ENCODE peak calls at places on chromosomes 11 and 22, in eight cellular contexts. S is SK-N-SH; C is stimulated activated CD8-positive, alpha-beta memory T cell treated with anti-CD3 and anti-CD28 coated beads, Interleukin-4, amount 100 ng/mL, for 4 hours; R is A549; M is ELR; J is WTC11; X is fibroblast of the conjunctiva; P is stimulated activated CD4-positive, alpha-beta T cell treated with anti-CD3 and anti-CD28 coated beads, Interleukin-4, amount 100 ng/mL, for 48 hours. F is an unnamed sample.

GRCh38 chr11:123357990-123358827 is 71.9 kb upstream of the GRAMD1B start:
- DNase-seq in X (no peak), P (no peak), S (peak), M (peak), J (peak), C (no peak), R (no peak), F (no peak)

GRCh38 chr11:13343931-13344717 is 66.5 kb downstream of the BMAL1 start:
- DNase-seq in P (peak), J (peak), R (peak), S (peak), M (peak), C (peak), X (peak), F (peak)

GRCh38 chr11:92475824-92476223 is 251.2 kb downstream of the FAT3 start:
- DNase-seq in R (no peak), P (no peak), J (no peak), X (no peak), M (no peak), C (no peak), S (no peak), F (no peak)

GRCh38 chr11:32829680-32830412 is at the start of gene PRRG4:
- DNase-seq in X (no peak), J (peak), C (no peak), S (peak), R (no peak), P (peak), M (peak), F (peak)

GRCh38 chr11:60367009-60367408 is 11.3 kb upstream of the MS4A7 start:
- DNase-seq in X (no peak), R (no peak), J (no peak), C (no peak), M (no peak), P (no peak), S (no peak), F (no peak)

GRCh38 chr22:45334528-45334927 is 24.8 kb downstream of the FAM118A start:
- DNase-seq in J (no peak), X (no peak), R (no peak), C (no peak), S (no peak), P (no peak), M (no peak), F (no peak)

GRCh38 chr11:63961608-63962412 is 12.6 kb upstream of the COX8A start:
- DNase-seq in J (no peak), S (peak), M (no peak), C (no peak), P (no peak), R (no peak), X (peak), F (no peak)

GRCh38 chr11:75436806-75437205 is 3.8 kb upstream of the KLHL35 start:
- DNase-seq in X (no peak), R (no peak), J (no peak), C (no peak), S (no peak), M (no peak), P (no peak), F (no peak)

GRCh38 chr11:46114961-46115360 is 6.3 kb downstream of the PHF21A start:
- DNase-seq in X (no peak), S (no peak), P (no peak), C (no peak), M (no peak), R (no peak), J (no peak), F (no peak)

GRCh38 chr11:112113539-112114457 is 27.1 kb downstream of the SDHD start:
- DNase-seq in C (no peak), R (peak), X (peak), M (peak), S (peak), J (no peak), P (no peak), F (no peak)

GRCh38 chr11:59614277-59615131 is 1.1 kb downstream of the OSBP start:
- DNase-seq in X (no peak), C (no peak), M (peak), S (no peak), R (no peak), P (no peak), J (no peak), F (no peak)

GRCh38 chr11:110979696-110980095 is 265.8 kb upstream of the POU2AF2 start:
- DNase-seq in X (no peak), M (no peak), J (no peak), S (no peak), P (no peak), R (no peak), C (no peak), F (no peak)

GRCh38 chr11:15819679-15820286 is 536.6 kb downstream of the SOX6 start:
- DNase-seq in C (no peak), P (peak), X (peak), J (peak), S (no peak), R (peak), M (peak), F (peak)

GRCh38 chr22:45508814-45509213 is 6.1 kb downstream of the FBLN1 start:
- DNase-seq in S (no peak), P (no peak), M (no peak), X (no peak), R (no peak), J (no peak), C (no peak), F (no peak)

GRCh38 chr22:49979587-49980264 is 19.2 kb downstream of the PIM3 start:
- DNase-seq in P (peak), M (peak), R (peak), X (no peak), S (peak), J (peak), C (no peak), F (peak)

GRCh38 chr22:46063861-46064235 is 86.5 kb upstream of the PPARA start:
- DNase-seq in S (no peak), P (no peak), M (no peak), X (no peak), R (no peak), C (no peak), J (peak), F (peak)

GRCh38 chr11:34865261-34865660 is 50.9 kb downstream of the APIP start:
- DNase-seq in J (no peak), P (no peak), M (peak), R (no peak), S (no peak), X (no peak), C (no peak), F (no peak)